ENCODE peak calls at places on chromosomes 5 and 9, in nine cellular contexts. One of them, this sample, is unnamed. For H3K36me3, the result is how much of the 10 kb centered on the place peaks cover.

GRCh38 chr5:123119334-123119986 is 30.4 kb downstream of the PRDM6 start:
- DNase-seq in neural progenitor cell: peak
- DNase-seq in lung: no peak
- DNase-seq in PC-3: no peak
- DNase-seq in GM23338: peak
- DNase-seq in brain microvascular endothelial cell: peak
- DNase-seq in lower lobe of right lung: peak
- DNase-seq in tibial artery: no peak
- DNase-seq in adrenal gland: no peak
- DNase-seq in this sample: no peak

GRCh38 chr5:80620206-80620605 is 34.2 kb upstream of the MSH3 start:
- DNase-seq in neural progenitor cell: no peak
- DNase-seq in brain microvascular endothelial cell: peak
- DNase-seq in tibial artery: no peak
- DNase-seq in adrenal gland: no peak
- DNase-seq in lung: no peak
- DNase-seq in GM23338: no peak
- DNase-seq in PC-3: no peak
- DNase-seq in lower lobe of right lung: peak
- DNase-seq in this sample: no peak

GRCh38 chr9:137028281-137029057 is 432 bp upstream of the ABCA2 start:
- DNase-seq in lung: no peak
- DNase-seq in adrenal gland: peak
- DNase-seq in neural progenitor cell: peak
- DNase-seq in GM23338: peak
- DNase-seq in tibial artery: peak
- DNase-seq in brain microvascular endothelial cell: no peak
- DNase-seq in lower lobe of right lung: peak
- DNase-seq in PC-3: peak
- DNase-seq in this sample: peak

GRCh38 chr5:79183617-79184016 is 52.3 kb upstream of the JMY start:
- DNase-seq in adrenal gland: no peak
- DNase-seq in GM23338: no peak
- DNase-seq in lower lobe of right lung: no peak
- DNase-seq in PC-3: peak
- DNase-seq in lung: no peak
- DNase-seq in brain microvascular endothelial cell: no peak
- DNase-seq in neural progenitor cell: no peak
- DNase-seq in tibial artery: no peak
- DNase-seq in this sample: no peak

GRCh38 chr5:11322133-11322532 is 561.1 kb upstream of the DAP start:
- DNase-seq in PC-3: peak
- DNase-seq in brain microvascular endothelial cell: no peak
- DNase-seq in lung: no peak
- DNase-seq in GM23338: no peak
- DNase-seq in adrenal gland: no peak
- DNase-seq in lower lobe of right lung: no peak
- DNase-seq in neural progenitor cell: no peak
- DNase-seq in tibial artery: no peak
- DNase-seq in this sample: no peak

GRCh38 chr9:128098017-128098935 is 29.3 kb downstream of the PTGES2 start:
- DNase-seq in GM23338: peak
- DNase-seq in neural progenitor cell: peak
- DNase-seq in lung: peak
- DNase-seq in tibial artery: peak
- DNase-seq in brain microvascular endothelial cell: peak
- DNase-seq in adrenal gland: peak
- DNase-seq in lower lobe of right lung: peak
- DNase-seq in PC-3: peak
- DNase-seq in this sample: no peak

GRCh38 chr5:68253612-68254341 is 38.2 kb downstream of the PIK3R1 start:
- DNase-seq in tibial artery: no peak
- DNase-seq in neural progenitor cell: no peak
- DNase-seq in lower lobe of right lung: no peak
- DNase-seq in adrenal gland: no peak
- DNase-seq in GM23338: no peak
- DNase-seq in PC-3: no peak
- DNase-seq in lung: no peak
- DNase-seq in brain microvascular endothelial cell: no peak
- DNase-seq in this sample: no peak

GRCh38 chr5:123599171-123599570 is 87.2 kb downstream of the CSNK1G3 start:
- DNase-seq in brain microvascular endothelial cell: peak
- DNase-seq in neural progenitor cell: no peak
- DNase-seq in PC-3: no peak
- DNase-seq in lower lobe of right lung: no peak
- DNase-seq in tibial artery: no peak
- DNase-seq in adrenal gland: no peak
- DNase-seq in GM23338: no peak
- DNase-seq in lung: no peak
- DNase-seq in this sample: no peak

DNA sequence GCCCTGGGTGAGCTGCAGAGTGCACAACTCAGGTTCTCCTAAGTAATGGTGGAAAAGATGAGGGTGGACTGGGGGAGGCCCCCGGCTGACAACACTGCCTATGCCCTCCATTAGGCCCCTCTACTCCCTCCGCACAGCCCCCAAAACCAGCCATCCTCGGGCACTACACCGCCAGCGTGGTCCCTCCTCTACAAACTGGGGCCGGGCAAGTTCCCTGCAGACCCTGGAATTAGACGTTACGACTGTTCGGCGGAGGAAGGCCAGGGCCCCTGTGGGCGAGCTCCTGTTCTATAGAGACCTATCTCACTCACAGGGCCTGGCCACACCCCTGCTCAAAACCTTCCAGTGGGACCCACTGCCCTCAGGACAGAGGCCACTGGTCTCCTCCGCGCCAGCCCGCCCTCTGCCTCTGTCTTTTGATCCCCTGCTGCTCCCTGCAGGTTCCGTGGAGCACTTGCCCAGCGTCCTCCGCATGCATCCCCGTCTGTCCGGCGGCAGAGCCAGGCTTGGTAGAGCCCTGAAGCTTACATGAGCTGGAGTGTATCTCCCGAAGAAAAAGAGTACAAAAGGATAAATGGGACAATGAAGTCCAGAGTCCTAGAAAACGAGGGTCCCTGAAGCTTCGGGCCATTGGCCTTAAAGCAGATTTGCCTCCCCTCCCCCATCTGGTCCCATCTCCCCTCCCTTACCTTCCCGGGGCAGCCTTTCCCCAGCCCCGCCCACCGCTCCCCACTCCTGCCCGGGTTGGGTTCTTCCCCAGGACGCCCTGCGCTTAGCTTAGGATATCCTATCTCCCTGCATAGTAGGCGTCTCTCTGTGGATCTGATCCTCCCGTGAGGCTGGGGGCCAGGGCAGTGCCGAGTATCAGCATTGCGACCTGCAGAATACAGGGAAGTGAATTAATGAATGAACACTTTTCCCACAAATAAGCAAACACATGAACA is 71.3 kb downstream of the HRH2 start:
- DNase-seq in PC-3: no peak
- DNase-seq in tibial artery: peak
- DNase-seq in lower lobe of right lung: no peak
- DNase-seq in adrenal gland: peak
- DNase-seq in brain microvascular endothelial cell: peak
- DNase-seq in lung: no peak
- DNase-seq in neural progenitor cell: peak
- DNase-seq in GM23338: peak
- DNase-seq in this sample: no peak
- TF ChIP-seq CTCF in PC-3: no peak
- TF ChIP-seq CTCF in tibial artery: no peak
- TF ChIP-seq CTCF in lower lobe of right lung: no peak
- TF ChIP-seq CTCF in adrenal gland: no peak
- TF ChIP-seq CTCF in brain microvascular endothelial cell: peak
- TF ChIP-seq CTCF in lung: no peak
- TF ChIP-seq CTCF in neural progenitor cell: peak
- TF ChIP-seq CTCF in GM23338: peak
- TF ChIP-seq CTCF in this sample: no peak

GRCh38 chr9:135501261-135502167 is 1.0 kb downstream of the MRPS2 start:
- DNase-seq in PC-3: no peak
- DNase-seq in lung: no peak
- DNase-seq in lower lobe of right lung: peak
- DNase-seq in brain microvascular endothelial cell: no peak
- DNase-seq in tibial artery: peak
- DNase-seq in neural progenitor cell: no peak
- DNase-seq in adrenal gland: no peak
- DNase-seq in GM23338: no peak
- DNase-seq in this sample: no peak
- H3K4me3 ChIP-seq in PC-3: peak
- H3K4me3 ChIP-seq in lung: peak
- H3K4me3 ChIP-seq in lower lobe of right lung: peak
- H3K4me3 ChIP-seq in brain microvascular endothelial cell: peak
- H3K4me3 ChIP-seq in tibial artery: peak
- H3K4me3 ChIP-seq in neural progenitor cell: peak
- H3K4me3 ChIP-seq in adrenal gland: peak
- H3K4me3 ChIP-seq in GM23338: peak
- H3K4me3 ChIP-seq in this sample: peak

DNA sequence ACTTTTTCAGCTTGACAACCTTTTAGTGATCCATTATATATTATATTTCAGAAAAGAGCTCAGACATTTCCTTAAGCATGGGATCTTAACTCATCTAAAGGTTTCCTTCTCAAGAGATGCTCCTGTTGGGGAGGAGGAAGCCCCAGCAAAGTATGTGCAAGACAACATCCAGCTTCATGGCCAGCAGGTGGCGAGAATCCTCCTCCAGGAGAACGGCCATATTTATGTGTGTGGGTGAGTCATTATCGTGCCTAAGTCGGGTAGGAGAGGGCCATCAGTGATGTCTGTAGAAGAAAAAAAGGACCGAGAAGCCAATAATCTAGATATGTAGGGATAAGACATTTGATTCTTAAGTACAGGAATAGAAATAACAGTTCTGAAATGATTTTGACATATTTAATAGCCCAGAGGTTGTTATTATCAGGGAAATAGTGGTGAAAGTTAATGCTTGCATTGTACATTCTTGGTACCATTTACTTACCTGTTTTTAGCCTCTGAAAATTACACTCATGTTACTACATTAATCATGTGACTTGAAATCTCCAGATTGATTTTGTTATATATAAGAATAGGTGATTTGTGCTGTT is 28.2 kb downstream of the MTRR start:
- DNase-seq in PC-3: peak
- DNase-seq in tibial artery: no peak
- DNase-seq in GM23338: peak
- DNase-seq in brain microvascular endothelial cell: peak
- DNase-seq in lung: no peak
- DNase-seq in adrenal gland: no peak
- DNase-seq in lower lobe of right lung: no peak
- DNase-seq in neural progenitor cell: peak
- DNase-seq in this sample: no peak
- H3K36me3 ChIP-seq in PC-3: half or more
- H3K36me3 ChIP-seq in tibial artery: half or more
- H3K36me3 ChIP-seq in GM23338: half or more
- H3K36me3 ChIP-seq in brain microvascular endothelial cell: half or more
- H3K36me3 ChIP-seq in lung: under half
- H3K36me3 ChIP-seq in adrenal gland: under half
- H3K36me3 ChIP-seq in lower lobe of right lung: half or more
- H3K36me3 ChIP-seq in neural progenitor cell: under half
- H3K36me3 ChIP-seq in this sample: under half

DNA sequence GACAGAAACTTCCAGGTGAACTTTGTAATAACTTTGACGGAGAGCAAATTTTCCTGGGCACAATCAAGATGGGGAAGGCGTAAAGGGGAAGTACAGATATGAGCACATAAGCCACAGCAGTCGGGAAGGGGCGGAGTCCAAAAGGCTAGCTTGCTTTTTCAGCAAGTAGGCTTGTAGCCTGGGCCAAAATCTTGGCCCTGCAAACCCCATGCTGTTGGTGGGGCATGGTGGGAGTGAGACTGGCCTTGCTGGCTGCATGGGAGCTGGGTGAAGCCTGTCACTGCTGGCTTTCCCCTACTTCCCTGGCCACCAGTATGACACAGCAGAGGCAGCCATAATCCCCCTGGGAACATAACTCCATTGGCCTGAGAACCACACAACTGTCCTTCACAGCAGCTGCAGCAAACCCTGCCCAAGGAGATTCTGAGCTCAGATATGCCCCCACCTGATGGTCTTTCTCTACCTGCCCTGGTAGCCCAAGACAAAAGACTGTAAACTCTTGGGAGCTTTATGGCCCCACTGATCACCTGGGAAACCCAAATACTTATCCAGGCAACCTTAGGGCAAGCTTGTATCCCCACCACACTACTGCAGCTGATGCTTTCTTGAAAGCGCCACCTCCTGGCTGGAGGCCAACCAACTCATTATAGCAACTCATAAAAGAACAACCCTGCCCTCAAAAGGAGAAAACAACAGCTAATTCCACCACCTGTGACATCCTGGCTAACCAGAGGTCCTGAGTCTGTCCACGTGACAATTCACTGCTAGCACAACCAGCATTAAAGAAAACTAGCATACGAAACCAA is 24.0 kb downstream of the DCTN4 start:
- DNase-seq in GM23338: peak
- DNase-seq in lung: peak
- DNase-seq in brain microvascular endothelial cell: no peak
- DNase-seq in tibial artery: peak
- DNase-seq in neural progenitor cell: no peak
- DNase-seq in adrenal gland: peak
- DNase-seq in lower lobe of right lung: peak
- DNase-seq in PC-3: peak
- DNase-seq in this sample: peak
- TF ChIP-seq CTCF in GM23338: peak
- TF ChIP-seq CTCF in lung: no peak
- TF ChIP-seq CTCF in brain microvascular endothelial cell: no peak
- TF ChIP-seq CTCF in tibial artery: no peak
- TF ChIP-seq CTCF in neural progenitor cell: no peak
- TF ChIP-seq CTCF in adrenal gland: no peak
- TF ChIP-seq CTCF in lower lobe of right lung: no peak
- TF ChIP-seq CTCF in PC-3: no peak
- TF ChIP-seq CTCF in this sample: peak

DNA sequence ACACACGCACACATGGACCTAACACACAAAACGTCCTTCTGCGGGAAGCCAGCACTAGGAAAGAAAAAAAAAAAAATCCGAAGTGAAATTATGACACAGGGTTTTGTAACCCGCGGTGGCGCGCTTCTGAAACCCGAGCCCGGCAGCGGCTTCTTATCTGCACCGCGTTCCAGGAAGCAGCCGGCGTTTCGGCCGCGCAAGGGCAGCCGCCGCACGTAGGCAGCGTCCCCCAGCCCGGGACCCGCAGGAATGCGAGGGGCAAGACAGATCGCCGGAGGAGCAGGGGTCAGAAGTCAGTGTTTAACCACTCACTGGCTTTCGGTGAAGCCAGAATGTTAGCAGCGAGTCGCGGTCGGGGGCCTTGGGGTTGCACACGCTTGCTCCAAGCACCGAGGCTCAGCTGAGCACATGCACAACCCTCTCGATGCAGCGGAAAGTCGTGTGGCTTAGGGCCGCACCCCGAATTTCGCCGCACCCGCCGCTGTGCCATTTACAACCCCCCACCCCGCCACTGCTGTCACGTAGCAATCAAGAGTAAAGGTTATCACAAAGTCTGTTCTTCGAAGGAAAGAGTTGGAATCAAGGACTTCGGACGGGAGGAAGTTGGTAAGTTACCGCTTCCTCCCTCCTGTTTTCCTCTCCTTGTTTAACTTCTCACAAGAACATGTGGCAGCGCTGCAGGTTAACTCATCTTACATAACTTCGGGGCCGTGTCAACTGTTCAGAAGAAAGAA is 167.9 kb downstream of the AUH start:
- DNase-seq in brain microvascular endothelial cell: peak
- DNase-seq in GM23338: peak
- DNase-seq in PC-3: peak
- DNase-seq in lower lobe of right lung: peak
- DNase-seq in tibial artery: peak
- DNase-seq in lung: peak
- DNase-seq in neural progenitor cell: peak
- DNase-seq in adrenal gland: peak
- DNase-seq in this sample: peak
- H3K4me3 ChIP-seq in brain microvascular endothelial cell: peak
- H3K4me3 ChIP-seq in GM23338: peak
- H3K4me3 ChIP-seq in PC-3: peak
- H3K4me3 ChIP-seq in lower lobe of right lung: peak
- H3K4me3 ChIP-seq in tibial artery: peak
- H3K4me3 ChIP-seq in lung: peak
- H3K4me3 ChIP-seq in neural progenitor cell: peak
- H3K4me3 ChIP-seq in adrenal gland: no peak
- H3K4me3 ChIP-seq in this sample: peak